ENCODE peak calls at places on chromosome 10, in six cellular contexts. One of them, this sample, is unnamed.
A peak's percentile ranks its signal among the peaks of the same experiment; 100 is the strongest.

GRCh38 chr10:91214906-91215305 is 5.6 kb upstream of the PCGF5 start:
- DNase-seq in SK-N-SH: no peak
- DNase-seq in tibial nerve: no peak
- DNase-seq in stomach: no peak
- DNase-seq in GM12878: no peak
- DNase-seq in esophagus muscularis mucosa: no peak
- DNase-seq in this sample: no peak

GRCh38 chr10:71228875-71229720 is 16.7 kb downstream of the UNC5B start:
- DNase-seq in SK-N-SH: no peak
- DNase-seq in tibial nerve: no peak
- DNase-seq in stomach: no peak
- DNase-seq in GM12878: no peak
- DNase-seq in esophagus muscularis mucosa: no peak
- DNase-seq in this sample: peak; percentile 48

GRCh38 chr10:120492366-120492765 is 35.3 kb downstream of the PLPP4 start:
- DNase-seq in SK-N-SH: no peak
- DNase-seq in tibial nerve: no peak
- DNase-seq in stomach: no peak
- DNase-seq in GM12878: no peak
- DNase-seq in esophagus muscularis mucosa: peak; percentile 50
- DNase-seq in this sample: no peak

GRCh38 chr10:129552119-129552518 is 85.1 kb downstream of the MGMT start:
- DNase-seq in SK-N-SH: no peak
- DNase-seq in tibial nerve: no peak
- DNase-seq in stomach: no peak
- DNase-seq in GM12878: peak; percentile 17
- DNase-seq in esophagus muscularis mucosa: no peak
- DNase-seq in this sample: no peak

GRCh38 chr10:30062090-30062489 is 2.7 kb upstream of the JCAD start:
- DNase-seq in SK-N-SH: no peak
- DNase-seq in tibial nerve: no peak
- DNase-seq in stomach: no peak
- DNase-seq in GM12878: no peak
- DNase-seq in esophagus muscularis mucosa: no peak
- DNase-seq in this sample: no peak

GRCh38 chr10:25556457-25556856 is 377.6 kb upstream of the MYO3A start:
- DNase-seq in SK-N-SH: no peak
- DNase-seq in tibial nerve: no peak
- DNase-seq in stomach: no peak
- DNase-seq in GM12878: no peak
- DNase-seq in esophagus muscularis mucosa: no peak
- DNase-seq in this sample: no peak

GRCh38 chr10:52783726-52784125 is 11.1 kb upstream of the MBL2 start:
- DNase-seq in SK-N-SH: no peak
- DNase-seq in tibial nerve: no peak
- DNase-seq in stomach: no peak
- DNase-seq in GM12878: no peak
- DNase-seq in esophagus muscularis mucosa: no peak
- DNase-seq in this sample: no peak

GRCh38 chr10:3468919-3469638 is 296.5 kb upstream of the PITRM1 start:
- DNase-seq in SK-N-SH: no peak
- DNase-seq in tibial nerve: peak; percentile 64
- DNase-seq in stomach: no peak
- DNase-seq in GM12878: no peak
- DNase-seq in esophagus muscularis mucosa: no peak
- DNase-seq in this sample: peak; percentile 77

GRCh38 chr10:113038985-113039384 is 88.9 kb downstream of the TCF7L2 start:
- DNase-seq in SK-N-SH: no peak
- DNase-seq in tibial nerve: no peak
- DNase-seq in stomach: no peak
- DNase-seq in GM12878: no peak
- DNase-seq in esophagus muscularis mucosa: no peak
- DNase-seq in this sample: no peak

GRCh38 chr10:89327803-89328441 is at the start of gene IFIT3:
- DNase-seq in SK-N-SH: peak; percentile 13
- DNase-seq in tibial nerve: peak; percentile 71
- DNase-seq in stomach: peak; percentile 35
- DNase-seq in GM12878: peak; percentile 62
- DNase-seq in esophagus muscularis mucosa: no peak
- DNase-seq in this sample: peak; percentile 85

GRCh38 chr10:69643779-69644657 is 14.0 kb downstream of the FAM241B start:
- DNase-seq in SK-N-SH: no peak
- DNase-seq in tibial nerve: no peak
- DNase-seq in stomach: no peak
- DNase-seq in GM12878: no peak
- DNase-seq in esophagus muscularis mucosa: no peak
- DNase-seq in this sample: peak; percentile 39

GRCh38 chr10:3619276-3619675 is 165.7 kb downstream of the KLF6 start:
- DNase-seq in SK-N-SH: no peak
- DNase-seq in tibial nerve: no peak
- DNase-seq in stomach: no peak
- DNase-seq in GM12878: no peak
- DNase-seq in esophagus muscularis mucosa: no peak
- DNase-seq in this sample: no peak

GRCh38 chr10:16891375-16892313 is 74.4 kb upstream of the RSU1 start:
- DNase-seq in SK-N-SH: peak; percentile 25
- DNase-seq in tibial nerve: peak; percentile 64
- DNase-seq in stomach: peak; percentile 29
- DNase-seq in GM12878: no peak
- DNase-seq in esophagus muscularis mucosa: no peak
- DNase-seq in this sample: peak; percentile 84

GRCh38 chr10:52875341-52875740 is 102.8 kb upstream of the MBL2 start:
- DNase-seq in SK-N-SH: no peak
- DNase-seq in tibial nerve: no peak
- DNase-seq in stomach: no peak
- DNase-seq in GM12878: no peak
- DNase-seq in esophagus muscularis mucosa: no peak
- DNase-seq in this sample: no peak

GRCh38 chr10:45594276-45595157 is 78.1 kb downstream of the ZFAND4 start:
- DNase-seq in SK-N-SH: peak; percentile 98
- DNase-seq in tibial nerve: peak; percentile 82
- DNase-seq in stomach: peak; percentile 94
- DNase-seq in GM12878: peak; percentile 53
- DNase-seq in esophagus muscularis mucosa: peak; percentile 98
- DNase-seq in this sample: peak; percentile 95
- TF ChIP-seq EP300 in SK-N-SH: no peak
- TF ChIP-seq EP300 in tibial nerve: peak; percentile 83
- TF ChIP-seq EP300 in stomach: no peak
- TF ChIP-seq EP300 in GM12878: peak; percentile 49
- TF ChIP-seq EP300 in esophagus muscularis mucosa: no peak
- TF ChIP-seq EP300 in this sample: no peak

GRCh38 chr10:127976286-127976685 is 69.4 kb downstream of the PTPRE start:
- DNase-seq in SK-N-SH: no peak
- DNase-seq in tibial nerve: no peak
- DNase-seq in stomach: no peak
- DNase-seq in GM12878: no peak
- DNase-seq in esophagus muscularis mucosa: no peak
- DNase-seq in this sample: no peak
- H3K4me3 ChIP-seq in SK-N-SH: no peak overlapping the region
- H3K4me3 ChIP-seq in tibial nerve: no peak overlapping the region
- H3K4me3 ChIP-seq in stomach: no peak overlapping the region
- H3K4me3 ChIP-seq in GM12878: no peak overlapping the region
- H3K4me3 ChIP-seq in esophagus muscularis mucosa: no peak overlapping the region
- H3K4me3 ChIP-seq in this sample: no peak overlapping the region

GRCh38 chr10:114937962-114938817 is at the start of gene TRUB1:
- DNase-seq in SK-N-SH: peak; percentile 87
- DNase-seq in tibial nerve: peak; percentile 94
- DNase-seq in stomach: peak; percentile 95
- DNase-seq in GM12878: peak; percentile 76
- DNase-seq in esophagus muscularis mucosa: peak; percentile 98
- DNase-seq in this sample: peak; percentile 97
- H3K4me1 ChIP-seq in SK-N-SH: peaks cover 5% of the 10 kb centered on the region
- H3K4me1 ChIP-seq in tibial nerve: peaks cover 27% of the 10 kb centered on the region
- H3K4me1 ChIP-seq in stomach: peaks cover 28% of the 10 kb centered on the region
- H3K4me1 ChIP-seq in GM12878: no peaks in the 10 kb centered on the region
- H3K4me1 ChIP-seq in esophagus muscularis mucosa: peaks cover 26% of the 10 kb centered on the region
- H3K4me1 ChIP-seq in this sample: no peaks in the 10 kb centered on the region

GRCh38 chr10:97069576-97070362 is 116.0 kb downstream of the SLIT1 start:
- DNase-seq in SK-N-SH: no peak
- DNase-seq in tibial nerve: no peak
- DNase-seq in stomach: no peak
- DNase-seq in GM12878: no peak
- DNase-seq in esophagus muscularis mucosa: no peak
- DNase-seq in this sample: no peak
- TF ChIP-seq EP300 in SK-N-SH: no peak
- TF ChIP-seq EP300 in tibial nerve: no peak
- TF ChIP-seq EP300 in stomach: no peak
- TF ChIP-seq EP300 in GM12878: no peak
- TF ChIP-seq EP300 in esophagus muscularis mucosa: no peak
- TF ChIP-seq EP300 in this sample: no peak

GRCh38 chr10:125124114-125124486 is 36.3 kb downstream of the CTBP2 start:
- DNase-seq in SK-N-SH: no peak
- DNase-seq in tibial nerve: no peak
- DNase-seq in stomach: no peak
- DNase-seq in GM12878: no peak
- DNase-seq in esophagus muscularis mucosa: no peak
- DNase-seq in this sample: no peak
- H3K4me3 ChIP-seq in SK-N-SH: no peak overlapping the region
- H3K4me3 ChIP-seq in tibial nerve: peak overlapping the region; percentile 35
- H3K4me3 ChIP-seq in stomach: peak overlapping the region; percentile 10
- H3K4me3 ChIP-seq in GM12878: no peak overlapping the region
- H3K4me3 ChIP-seq in esophagus muscularis mucosa: peak overlapping the region; percentile 22
- H3K4me3 ChIP-seq in this sample: no peak overlapping the region

DNA sequence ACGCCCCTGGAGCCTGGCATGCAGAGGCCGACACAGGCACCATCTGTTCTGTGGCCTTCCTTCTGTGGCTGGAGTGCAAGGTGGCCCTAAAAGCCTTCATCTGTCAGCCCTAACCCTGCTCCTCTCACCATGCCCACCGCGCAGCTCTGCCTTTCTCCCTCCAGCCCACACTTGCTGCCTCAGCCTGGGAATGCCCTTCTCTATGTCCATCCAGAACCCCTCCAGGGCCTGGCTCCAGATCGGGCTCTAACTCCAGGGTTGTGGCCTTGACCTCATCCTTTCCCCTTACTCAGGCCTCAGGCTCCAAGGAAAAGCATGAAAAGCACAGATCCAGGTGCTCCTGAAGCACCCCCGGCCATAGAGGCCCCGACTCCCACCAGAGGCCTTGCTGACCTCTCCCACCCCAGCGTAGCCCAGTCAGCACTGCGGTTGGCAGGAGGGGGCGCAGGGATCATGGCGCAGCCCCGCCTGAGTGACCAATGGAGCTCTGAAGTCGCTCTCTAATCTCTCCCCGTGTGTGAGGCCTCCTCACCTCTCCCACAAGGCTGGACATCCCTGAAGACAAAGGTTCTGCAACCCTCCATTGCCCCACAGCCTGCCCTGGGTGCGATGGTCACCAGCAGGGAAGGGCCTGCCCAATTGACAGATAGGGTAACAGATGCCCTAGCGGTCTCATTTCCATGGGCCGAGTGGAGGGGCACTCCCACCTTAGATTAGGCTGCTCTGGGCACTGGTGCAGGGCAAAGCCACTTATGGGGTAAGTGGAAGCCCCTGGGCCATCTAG is 9.2 kb downstream of the ZCCHC24 start:
- DNase-seq in SK-N-SH: no peak
- DNase-seq in tibial nerve: no peak
- DNase-seq in stomach: no peak
- DNase-seq in GM12878: no peak
- DNase-seq in esophagus muscularis mucosa: no peak
- DNase-seq in this sample: peak; percentile 66
- H3K4me1 ChIP-seq in SK-N-SH: peaks cover 20% of the 10 kb centered on the region
- H3K4me1 ChIP-seq in tibial nerve: peaks cover 100% of the 10 kb centered on the region
- H3K4me1 ChIP-seq in stomach: peaks cover 100% of the 10 kb centered on the region
- H3K4me1 ChIP-seq in GM12878: no peaks in the 10 kb centered on the region
- H3K4me1 ChIP-seq in esophagus muscularis mucosa: peaks cover 100% of the 10 kb centered on the region
- H3K4me1 ChIP-seq in this sample: no peaks in the 10 kb centered on the region

GRCh38 chr10:126889421-126889820 is 15.8 kb upstream of the DOCK1 start:
- DNase-seq in SK-N-SH: no peak
- DNase-seq in tibial nerve: no peak
- DNase-seq in stomach: no peak
- DNase-seq in GM12878: no peak
- DNase-seq in esophagus muscularis mucosa: no peak
- DNase-seq in this sample: no peak
- TF ChIP-seq EP300 in SK-N-SH: no peak
- TF ChIP-seq EP300 in tibial nerve: no peak
- TF ChIP-seq EP300 in stomach: no peak
- TF ChIP-seq EP300 in GM12878: no peak
- TF ChIP-seq EP300 in esophagus muscularis mucosa: no peak
- TF ChIP-seq EP300 in this sample: no peak

GRCh38 chr10:96719850-96720421 is 378 bp downstream of the PIK3AP1 start:
- DNase-seq in SK-N-SH: peak; percentile 50
- DNase-seq in tibial nerve: peak; percentile 45
- DNase-seq in stomach: peak; percentile 67
- DNase-seq in GM12878: no peak
- DNase-seq in esophagus muscularis mucosa: no peak
- DNase-seq in this sample: peak; percentile 75

GRCh38 chr10:96721207-96721572 is 876 bp upstream of the PIK3AP1 start:
- DNase-seq in SK-N-SH: peak; percentile 33
- DNase-seq in tibial nerve: no peak
- DNase-seq in stomach: no peak
- DNase-seq in GM12878: no peak
- DNase-seq in esophagus muscularis mucosa: no peak
- DNase-seq in this sample: no peak

GRCh38 chr10:96718304-96718990 is 1.9 kb downstream of the PIK3AP1 start:
- DNase-seq in SK-N-SH: no peak
- DNase-seq in tibial nerve: no peak
- DNase-seq in stomach: no peak
- DNase-seq in GM12878: no peak
- DNase-seq in esophagus muscularis mucosa: no peak
- DNase-seq in this sample: no peak

GRCh38 chr10:96720422-96721206 is at the start of gene PIK3AP1:
- DNase-seq in SK-N-SH: peak; percentile 88
- DNase-seq in tibial nerve: no peak
- DNase-seq in stomach: peak; percentile 66
- DNase-seq in GM12878: no peak
- DNase-seq in esophagus muscularis mucosa: no peak
- DNase-seq in this sample: peak; percentile 67

DNA sequence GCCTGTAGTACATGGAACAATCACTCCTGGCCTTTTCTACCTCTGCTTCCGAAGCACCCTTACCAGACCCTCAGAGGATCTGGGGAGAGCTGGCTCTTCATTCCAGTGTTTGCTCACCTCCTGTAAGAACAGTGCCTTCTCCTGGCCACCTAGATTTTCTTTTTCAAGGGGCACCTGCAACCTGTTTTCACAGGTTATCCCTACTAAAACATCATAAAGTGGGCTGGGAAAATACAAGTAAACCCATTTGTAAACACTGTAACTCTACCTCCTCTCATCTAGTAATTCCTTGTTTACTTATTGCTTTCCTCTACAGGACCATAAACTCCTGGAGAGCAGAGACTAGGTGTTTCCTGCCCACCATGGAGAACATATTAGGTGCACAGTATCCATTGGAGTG is 1.1 kb downstream of the PIK3AP1 start:
- DNase-seq in SK-N-SH: no peak
- DNase-seq in tibial nerve: no peak
- DNase-seq in stomach: no peak
- DNase-seq in GM12878: no peak
- DNase-seq in esophagus muscularis mucosa: no peak
- DNase-seq in this sample: no peak
- H3K4me3 ChIP-seq in SK-N-SH: no peak overlapping the region
- H3K4me3 ChIP-seq in tibial nerve: no peak overlapping the region
- H3K4me3 ChIP-seq in stomach: no peak overlapping the region
- H3K4me3 ChIP-seq in GM12878: peak overlapping the region; percentile 97
- H3K4me3 ChIP-seq in esophagus muscularis mucosa: peak overlapping the region; percentile 58
- H3K4me3 ChIP-seq in this sample: peak overlapping the region; percentile 63

DNA sequence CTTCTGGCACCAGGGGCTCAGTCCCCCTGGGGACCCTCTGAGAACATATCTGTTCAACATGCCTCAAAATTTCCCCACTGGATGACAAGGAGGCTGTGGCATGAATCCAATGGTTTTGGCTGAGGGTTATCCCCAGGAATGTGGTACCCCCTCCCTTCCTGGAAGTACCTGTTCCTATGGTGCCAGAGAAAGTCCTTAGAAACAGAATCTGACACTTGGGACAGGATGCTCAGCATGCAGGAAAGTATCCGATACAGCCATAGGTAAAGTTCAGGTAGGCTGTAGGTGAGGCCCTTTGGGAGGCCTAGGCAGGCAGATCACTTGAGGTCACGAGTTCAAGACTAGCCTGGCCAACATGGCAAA is 42.7 kb upstream of the A1CF start:
- DNase-seq in SK-N-SH: no peak
- DNase-seq in tibial nerve: no peak
- DNase-seq in stomach: no peak
- DNase-seq in GM12878: no peak
- DNase-seq in esophagus muscularis mucosa: no peak
- DNase-seq in this sample: no peak
- H3K4me1 ChIP-seq in SK-N-SH: no peaks in the 10 kb centered on the region
- H3K4me1 ChIP-seq in tibial nerve: no peaks in the 10 kb centered on the region
- H3K4me1 ChIP-seq in stomach: no peaks in the 10 kb centered on the region
- H3K4me1 ChIP-seq in GM12878: no peaks in the 10 kb centered on the region
- H3K4me1 ChIP-seq in esophagus muscularis mucosa: no peaks in the 10 kb centered on the region
- H3K4me1 ChIP-seq in this sample: no peaks in the 10 kb centered on the region